ENCODE peak calls at places on chromosomes 1 and 21, in five cellular contexts. H is epithelial cell of proximal tubule; S is GM12864; I is stimulated activated CD8-positive, alpha-beta memory T cell treated with anti-CD3 and anti-CD28 coated beads, Interleukin-2, amount 100 ng/mL, for 48 hours; Q is left lung. Y is an unnamed sample.

GRCh38 chr1:38584408-38585037 is 275.0 kb downstream of the RRAGC start:
- DNase-seq in H (no peak), S (no peak), I (no peak), Q (no peak), Y (no peak)

GRCh38 chr1:21022279-21023040 is 154.2 kb downstream of the EIF4G3 start:
- DNase-seq in H (peak; percentile 99), S (peak; percentile 70), I (no peak), Q (peak; percentile 47), Y (peak; percentile 100)

GRCh38 chr21:28704746-28705145 is 287.9 kb downstream of the LTN1 start:
- DNase-seq in H (no peak), S (no peak), I (no peak), Q (no peak), Y (no peak)

GRCh38 chr1:23698466-23698865 is 6.9 kb downstream of the RPL11 start:
- DNase-seq in H (no peak), S (no peak), I (no peak), Q (no peak), Y (no peak)

GRCh38 chr1:119008483-119009299 is 20.5 kb upstream of the TBX15 start:
- DNase-seq in H (peak; percentile 45), S (no peak), I (no peak), Q (no peak), Y (peak; percentile 31)

GRCh38 chr1:35707253-35708178 is 11.2 kb downstream of the C1orf216 start:
- DNase-seq in H (no peak), S (no peak), I (no peak), Q (no peak), Y (no peak)

GRCh38 chr1:66801176-66801575 is at the start of gene INSL5:
- DNase-seq in H (no peak), S (no peak), I (no peak), Q (no peak), Y (no peak)

GRCh38 chr1:235901461-235901860 is 34.8 kb upstream of the LYST start:
- DNase-seq in H (no peak), S (no peak), I (no peak), Q (no peak), Y (no peak)

GRCh38 chr1:101291562-101292035 is 54.8 kb downstream of the S1PR1 start:
- DNase-seq in H (no peak), S (no peak), I (no peak), Q (peak; percentile 53), Y (no peak)

GRCh38 chr1:80212021-80212420 is 1205.5 kb upstream of the ADGRL4 start:
- DNase-seq in H (no peak), S (no peak), I (no peak), Q (no peak), Y (no peak)

GRCh38 chr1:221775206-221775605 is 33.3 kb upstream of the DUSP10 start:
- DNase-seq in H (peak; percentile 51), S (no peak), I (no peak), Q (no peak), Y (no peak)

GRCh38 chr21:39430457-39430856 is 15.1 kb downstream of the LCA5L start:
- DNase-seq in H (no peak), S (no peak), I (no peak), Q (no peak), Y (no peak)

GRCh38 chr21:28298251-28298672 is 694.4 kb downstream of the LTN1 start:
- DNase-seq in H (no peak), S (no peak), I (no peak), Q (no peak), Y (no peak)

GRCh38 chr1:215360021-215360420 is 207.1 kb upstream of the KCTD3 start:
- DNase-seq in H (no peak), S (no peak), I (no peak), Q (no peak), Y (no peak)

GRCh38 chr1:6645022-6645421 is 20.4 kb downstream of the THAP3 start:
- DNase-seq in H (no peak), S (no peak), I (no peak), Q (no peak), Y (no peak)

GRCh38 chr21:43006874-43007208 is 32.5 kb downstream of the PKNOX1 start:
- DNase-seq in H (no peak), S (no peak), I (no peak), Q (no peak), Y (no peak)

Y was measured in kidney epithelial cell.